ENCODE peak calls at places on chromosomes 12 and 14, in eight cellular contexts. J is right atrium auricular region, Q is heart right ventricle, B is cardiac muscle cell, H is hepatocyte, A is IMR-90, I is stomach, W is sigmoid colon. L is an unnamed sample.

GRCh38 chr12:11724888-11725310 is 75.4 kb downstream of the ETV6 start:
- DNase-seq in J (no peak), Q (no peak), B (peak; percentile 70), H (no peak), A (peak; percentile 56), I (no peak), W (no peak), L (no peak)

GRCh38 chr12:69739287-69740191 is 879 bp downstream of the RAB3IP start:
- DNase-seq in J (peak; percentile 60), Q (peak; percentile 26), B (peak; percentile 66), H (peak; percentile 84), A (peak; percentile 13), I (peak; percentile 73), W (peak; percentile 69), L (peak; percentile 53)

GRCh38 chr14:53957739-53958138 is 1.1 kb upstream of the BMP4 start:
- DNase-seq in J (no peak), Q (no peak), B (no peak), H (no peak), A (no peak), I (no peak), W (no peak), L (peak; percentile 35)

GRCh38 chr14:22836301-22837058 is at the start of gene MMP14:
- DNase-seq in J (peak; percentile 88), Q (peak; percentile 77), B (peak; percentile 95), H (peak; percentile 87), A (peak; percentile 89), I (peak; percentile 69), W (peak; percentile 94), L (no peak)

GRCh38 chr14:52069617-52070431 is 965 bp upstream of the NID2 start:
- DNase-seq in J (no peak), Q (no peak), B (peak; percentile 74), H (peak; percentile 31), A (peak; percentile 83), I (no peak), W (peak; percentile 82), L (no peak)

GRCh38 chr14:94332063-94332583 is 9.0 kb upstream of the SERPINA6 start:
- DNase-seq in J (peak; percentile 28), Q (no peak), B (no peak), H (no peak), A (no peak), I (no peak), W (no peak), L (no peak)

GRCh38 chr14:36663404-36664321 is 2.0 kb downstream of the PAX9 start:
- DNase-seq in J (no peak), Q (no peak), B (no peak), H (no peak), A (no peak), I (no peak), W (no peak), L (peak; percentile 18)

GRCh38 chr14:74763803-74764531 is 851 bp downstream of the YLPM1 start:
- DNase-seq in J (no peak), Q (no peak), B (peak; percentile 12), H (peak; percentile 28), A (peak; percentile 17), I (no peak), W (peak; percentile 65), L (peak; percentile 50)

GRCh38 chr14:92964124-92965109 is 41.5 kb downstream of the CHGA start:
- DNase-seq in J (no peak), Q (no peak), B (no peak), H (no peak), A (no peak), I (no peak), W (no peak), L (no peak)

GRCh38 chr12:68790952-68791234 is 17.1 kb upstream of the MDM2 start:
- DNase-seq in J (no peak), Q (no peak), B (no peak), H (no peak), A (no peak), I (no peak), W (no peak), L (no peak)

GRCh38 chr12:68121143-68121542 is 38.4 kb downstream of the IFNG start:
- DNase-seq in J (no peak), Q (no peak), B (no peak), H (no peak), A (no peak), I (no peak), W (no peak), L (no peak)

GRCh38 chr12:49674318-49674985 is 32.8 kb downstream of the FMNL3 start:
- DNase-seq in J (no peak), Q (no peak), B (peak; percentile 40), H (no peak), A (peak; percentile 41), I (no peak), W (no peak), L (no peak)

GRCh38 chr12:69405466-69405865 is 45.9 kb downstream of the YEATS4 start:
- DNase-seq in J (peak; percentile 82), Q (no peak), B (peak; percentile 95), H (peak; percentile 77), A (peak; percentile 98), I (no peak), W (no peak), L (peak; percentile 82)

GRCh38 chr12:114823701-114824100 is 139.7 kb upstream of the TBX3 start:
- DNase-seq in J (no peak), Q (no peak), B (no peak), H (no peak), A (no peak), I (no peak), W (no peak), L (no peak)

GRCh38 chr14:99521176-99522024 is 40.2 kb downstream of the CCNK start:
- DNase-seq in J (no peak), Q (no peak), B (no peak), H (no peak), A (no peak), I (no peak), W (peak; percentile 64), L (no peak)

GRCh38 chr14:103483600-103483999 is 39.0 kb downstream of the CKB start:
- DNase-seq in J (no peak), Q (no peak), B (peak; percentile 64), H (no peak), A (peak; percentile 98), I (peak; percentile 34), W (no peak), L (peak; percentile 45)

DNA sequence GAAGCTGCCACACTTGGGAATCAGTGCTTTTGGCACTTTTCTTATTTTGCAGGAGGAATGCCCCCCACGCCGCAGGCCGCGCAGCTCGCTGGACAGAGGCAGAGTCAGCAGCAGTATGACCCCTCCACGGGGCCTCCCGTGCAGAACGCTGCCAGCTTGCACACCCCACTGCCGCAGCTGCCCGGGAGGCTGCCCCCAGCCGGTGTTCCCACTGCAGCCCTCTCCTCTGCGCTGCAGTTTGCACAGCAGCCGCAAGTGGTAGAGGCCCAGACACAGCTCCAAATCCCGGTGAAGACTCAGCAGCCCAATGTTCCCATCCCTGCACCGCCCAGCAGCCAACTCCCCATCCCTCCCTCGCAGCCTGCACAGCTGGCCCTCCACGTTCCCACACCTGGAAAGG is 32.3 kb downstream of the EP400 start:
- DNase-seq in J (peak; percentile 38), Q (no peak), B (no peak), H (no peak), A (no peak), I (no peak), W (no peak), L (no peak)
- H3K36me3 ChIP-seq in J (peaks cover 66% of the 10 kb centered on the region), Q (peaks cover 26% of the 10 kb centered on the region), B (peaks cover 13% of the 10 kb centered on the region), H (no peaks in the 10 kb centered on the region), A (peaks cover 40% of the 10 kb centered on the region), I (peaks cover 81% of the 10 kb centered on the region), W (peaks cover 34% of the 10 kb centered on the region), L (peaks cover 16% of the 10 kb centered on the region)

GRCh38 chr12:110403146-110403974 is at the start of gene ANAPC7:
- DNase-seq in J (peak; percentile 91), Q (peak; percentile 91), B (peak; percentile 94), H (peak; percentile 96), A (peak; percentile 90), I (peak; percentile 90), W (peak; percentile 96), L (peak; percentile 87)
- H3K27ac ChIP-seq in J (peak within 1 kb of the TSS; percentile 96), Q (peak within 1 kb of the TSS; percentile 95), B (peak within 1 kb of the TSS; percentile 99), H (peak within 1 kb of the TSS; percentile 97), A (peak within 1 kb of the TSS; percentile 87), I (peak within 1 kb of the TSS; percentile 91), W (peak within 1 kb of the TSS; percentile 87), L (peak within 1 kb of the TSS; percentile 88)

GRCh38 chr12:18849761-18850160 is 111.8 kb downstream of the CAPZA3 start:
- DNase-seq in J (no peak), Q (no peak), B (no peak), H (no peak), A (peak; percentile 22), I (no peak), W (no peak), L (no peak)

GRCh38 chr12:18849080-18849479 is 111.2 kb downstream of the CAPZA3 start:
- DNase-seq in J (no peak), Q (no peak), B (no peak), H (peak; percentile 37), A (peak; percentile 88), I (no peak), W (no peak), L (no peak)

GRCh38 chr12:18857656-18858055 is 119.7 kb downstream of the CAPZA3 start:
- DNase-seq in J (no peak), Q (no peak), B (no peak), H (no peak), A (no peak), I (no peak), W (no peak), L (no peak)

GRCh38 chr12:18850752-18851151 is 112.8 kb downstream of the CAPZA3 start:
- DNase-seq in J (no peak), Q (no peak), B (no peak), H (no peak), A (no peak), I (no peak), W (no peak), L (no peak)

DNA sequence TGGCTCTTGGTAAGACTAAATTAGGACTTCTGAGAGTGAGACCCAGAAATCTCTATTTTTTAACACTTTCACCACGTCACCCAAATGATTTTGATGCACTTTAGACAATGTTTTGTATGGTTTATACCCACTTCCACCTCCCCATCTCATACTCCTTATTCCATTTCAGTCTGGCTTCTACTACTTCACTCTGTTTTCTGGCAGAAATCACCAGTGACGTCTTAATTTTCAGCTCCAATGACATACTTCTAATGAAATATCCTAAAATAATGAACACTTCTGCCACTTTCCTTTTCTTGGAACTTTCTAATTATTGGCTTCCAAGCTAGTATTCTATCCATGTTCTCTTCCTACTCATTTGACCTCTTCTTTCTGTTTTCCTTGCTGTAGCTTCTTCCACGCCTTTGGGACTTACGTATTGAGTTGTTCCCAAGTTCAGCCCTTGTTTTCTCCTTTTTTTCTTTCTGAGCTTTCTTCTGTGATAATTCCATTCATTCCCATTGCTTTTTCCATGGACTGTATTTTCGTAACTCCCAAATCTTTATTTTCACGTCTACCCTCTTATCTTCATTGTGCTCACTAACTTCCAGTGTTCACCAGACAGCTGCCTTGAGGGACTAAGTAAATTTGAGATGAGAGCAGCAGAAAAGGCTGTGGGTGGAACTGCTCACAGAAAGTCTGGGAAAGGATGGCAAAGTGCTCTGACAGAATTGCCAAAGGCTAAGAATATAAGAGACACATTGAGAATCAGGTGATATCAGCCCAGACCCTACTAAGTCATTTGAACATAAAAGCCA is 115.8 kb downstream of the CAPZA3 start:
- DNase-seq in J (no peak), Q (no peak), B (no peak), H (no peak), A (no peak), I (no peak), W (no peak), L (no peak)
- H3K4me1 ChIP-seq in J (no peaks in the 10 kb centered on the region), Q (no peaks in the 10 kb centered on the region), B (peaks cover 16% of the 10 kb centered on the region), H (no peaks in the 10 kb centered on the region), A (peaks cover 3% of the 10 kb centered on the region), I (no peaks in the 10 kb centered on the region), W (no peaks in the 10 kb centered on the region), L (no peaks in the 10 kb centered on the region)

DNA sequence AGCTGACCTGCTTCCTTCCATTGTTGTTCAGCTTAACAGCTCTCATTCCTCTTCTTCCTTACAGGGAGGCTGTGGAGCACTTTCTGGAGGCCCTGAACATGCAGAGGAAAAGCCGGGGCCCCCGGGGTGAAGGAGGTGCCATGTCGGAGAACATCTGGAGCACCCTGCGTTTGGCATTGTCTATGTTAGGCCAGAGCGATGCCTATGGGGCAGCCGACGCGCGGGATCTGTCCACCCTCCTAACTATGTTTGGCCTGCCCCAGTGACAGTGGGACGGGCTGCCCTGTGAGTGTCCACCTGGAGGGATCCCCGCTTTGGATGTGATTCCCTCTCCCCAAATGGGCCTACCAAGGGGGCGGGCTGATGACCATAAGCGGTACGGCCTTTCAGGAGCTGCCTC is 20.5 kb downstream of the PEX5 start:
- DNase-seq in J (no peak), Q (no peak), B (no peak), H (no peak), A (no peak), I (no peak), W (no peak), L (no peak)
- H3K36me3 ChIP-seq in J (peaks cover 59% of the 10 kb centered on the region), Q (peaks cover 50% of the 10 kb centered on the region), B (peaks cover 24% of the 10 kb centered on the region), H (no peaks in the 10 kb centered on the region), A (peaks cover 39% of the 10 kb centered on the region), I (peaks cover 79% of the 10 kb centered on the region), W (peaks cover 59% of the 10 kb centered on the region), L (peaks cover 66% of the 10 kb centered on the region)